ENCODE peak calls at places on chromosomes 13 and 19, in five cellular contexts. G is neural progenitor cell, N is fibroblast of lung, M is iPS DF 6.9, D is heart right ventricle. A is an unnamed sample.

GRCh38 chr13:82740442-82740841 is 1141.8 kb downstream of the SLITRK1 start:
- DNase-seq in G (no peak), D (no peak), N (no peak), M (no peak), A (no peak)

GRCh38 chr13:75635621-75636338 is at the start of gene LMO7:
- DNase-seq in D (peak), G (peak), N (no peak), M (no peak), A (peak)

GRCh38 chr13:113968463-113969310 is 5.2 kb downstream of the C13orf46 start:
- DNase-seq in D (no peak), N (no peak), M (no peak), G (no peak), A (no peak)

GRCh38 chr13:98447881-98448641 is 128.8 kb downstream of the STK24 start:
- DNase-seq in M (no peak), D (peak), G (peak), N (peak), A (peak)

GRCh38 chr19:47437500-47437899 is 18.2 kb upstream of the MEIS3 start:
- DNase-seq in M (no peak), N (no peak), G (peak), D (no peak), A (no peak)

GRCh38 chr19:20964798-20965197 is 41.7 kb downstream of the ZNF85 start:
- DNase-seq in G (no peak), N (no peak), D (no peak), M (peak), A (peak)

GRCh38 chr19:38190061-38190460 is 34.0 kb downstream of the DPF1 start:
- DNase-seq in D (no peak), M (no peak), G (no peak), N (no peak), A (no peak)

GRCh38 chr13:41587490-41587889 is 130.1 kb downstream of the RGCC start:
- DNase-seq in G (peak), M (no peak), D (no peak), N (no peak), A (peak)

GRCh38 chr19:38543807-38544568 is 73.8 kb downstream of the MAP4K1 start:
- DNase-seq in N (peak), D (peak), M (peak), G (no peak), A (peak)

GRCh38 chr13:103273825-103274224 is 207.6 kb upstream of the SLC10A2 start:
- DNase-seq in N (no peak), G (no peak), M (no peak), D (no peak), A (no peak)

GRCh38 chr19:7853760-7854107 is 20.5 kb downstream of the PRR36 start:
- DNase-seq in G (no peak), N (no peak), M (no peak), D (no peak), A (no peak)

GRCh38 chr19:10294368-10294697 is 4.6 kb downstream of the ICAM5 start:
- DNase-seq in N (no peak), M (no peak), G (peak), D (no peak), A (peak)

GRCh38 chr19:13117176-13117771 is 734 bp upstream of the TRMT1 start:
- DNase-seq in N (no peak), M (no peak), G (no peak), D (no peak), A (no peak)

GRCh38 chr13:110965038-110965754 is 50.3 kb upstream of the ANKRD10 start:
- DNase-seq in M (no peak), N (peak), D (no peak), G (no peak), A (no peak)

GRCh38 chr13:86006317-86006716 is 207.1 kb upstream of the SLITRK6 start:
- DNase-seq in M (no peak), D (no peak), G (no peak), N (no peak), A (no peak)

GRCh38 chr13:46126074-46126473 is 21.2 kb upstream of the CPB2 start:
- DNase-seq in M (no peak), D (no peak), G (no peak), N (no peak), A (no peak)

DNA sequence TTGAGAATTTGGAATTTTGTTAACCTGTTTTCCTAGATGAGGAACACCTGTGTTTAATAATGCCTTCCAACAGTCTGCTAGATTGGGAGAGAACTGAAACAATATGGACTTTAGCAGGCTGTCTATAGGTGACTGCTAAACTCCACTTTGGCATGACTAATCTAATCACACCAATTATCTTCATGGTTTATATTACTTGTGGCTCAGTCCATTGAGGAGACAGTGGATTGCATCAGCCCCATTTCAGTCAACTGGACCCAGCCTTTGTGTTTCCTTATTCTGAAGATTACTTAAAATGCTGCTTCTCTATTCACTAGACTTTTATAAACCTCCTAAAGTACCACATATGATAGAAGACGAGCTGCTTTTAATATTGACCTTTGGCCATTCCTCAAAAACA is 295.6 kb downstream of the NDFIP2 start:
- DNase-seq in G (no peak), D (no peak), N (peak), M (no peak), A (no peak)
- H3K27ac ChIP-seq in G (no peak), D (no peak), N (no peak), M (no peak), A (no peak)

DNA sequence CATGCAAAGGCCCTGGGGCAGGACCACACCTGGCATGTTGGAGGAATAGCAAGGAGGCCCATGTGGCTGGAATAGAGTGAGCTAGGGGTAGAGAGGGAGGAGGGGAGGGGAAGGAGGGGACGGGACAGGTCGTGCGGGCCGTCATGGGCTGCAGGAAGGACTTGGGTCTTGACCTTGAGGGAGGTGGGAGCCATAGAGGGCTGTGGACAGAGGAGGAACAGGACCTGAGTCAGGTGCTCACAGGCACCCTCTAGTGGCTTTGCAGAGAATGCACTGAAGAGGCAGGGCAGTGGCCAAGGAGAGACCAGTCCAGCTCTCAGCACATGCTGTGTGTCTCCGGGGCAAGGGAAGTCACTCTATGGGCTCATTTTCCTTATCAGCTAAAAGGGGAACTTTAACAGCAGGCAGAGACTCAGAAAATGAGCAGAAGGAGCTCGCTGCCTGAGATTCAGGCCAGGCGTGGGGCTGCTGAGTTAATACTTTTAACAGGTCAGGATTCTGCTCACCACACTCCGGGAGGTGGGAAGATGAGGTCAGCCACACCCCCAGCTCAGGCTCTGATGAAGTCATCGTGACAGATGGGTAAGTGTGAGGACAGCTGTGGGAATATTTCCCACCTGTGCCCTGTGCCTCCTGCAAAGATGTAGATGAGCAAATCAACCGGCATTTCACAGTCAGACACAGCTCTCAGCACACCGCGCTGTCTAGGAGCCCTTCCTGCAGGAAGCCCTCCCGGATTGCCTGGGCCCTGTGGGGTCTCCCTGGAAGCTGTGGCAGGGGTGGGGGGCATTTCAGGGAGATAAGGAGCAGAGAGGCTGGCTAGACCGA is 6.0 kb upstream of the TNFAIP8L1 start:
- DNase-seq in N (peak), M (peak), G (peak), D (peak), A (peak)
- H3K27ac ChIP-seq in N (no peak), M (no peak), G (no peak), D (no peak), A (no peak)

DNA sequence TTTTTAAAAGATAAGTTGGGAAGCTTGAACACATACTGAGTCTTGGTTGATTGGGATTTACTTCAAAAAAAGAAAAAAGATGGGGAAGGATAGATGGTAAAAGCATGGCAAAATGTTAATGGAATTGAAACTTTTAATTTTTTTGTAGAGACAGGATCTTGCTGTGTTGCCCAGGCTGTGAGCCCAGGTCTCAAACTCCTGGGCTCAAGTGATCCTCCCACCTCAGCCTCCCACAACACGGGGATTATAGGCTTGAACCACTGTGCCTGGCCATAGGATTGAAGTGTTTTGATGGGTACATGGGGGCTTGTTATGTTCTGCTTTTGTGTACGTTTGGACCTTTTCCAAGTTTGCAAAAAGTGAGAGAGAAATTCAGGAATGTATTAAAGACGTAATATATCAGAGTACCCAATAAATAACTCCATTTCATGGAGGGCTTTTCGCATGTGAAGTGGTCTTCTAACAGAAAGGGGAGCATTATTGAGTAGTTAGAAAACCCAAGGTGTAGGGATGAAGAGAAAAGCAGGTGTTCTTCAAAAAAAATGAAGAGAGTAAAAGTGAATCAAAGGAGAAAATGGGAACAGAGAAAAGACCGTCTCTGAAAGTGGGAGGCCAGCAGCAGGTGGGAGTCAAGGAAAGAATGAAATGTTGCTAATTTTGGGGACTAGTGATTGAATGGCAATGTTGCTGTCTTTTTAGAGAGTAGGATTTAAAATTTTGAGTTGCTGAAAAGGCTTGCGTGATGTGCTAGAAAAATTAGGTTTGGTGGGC is 55.2 kb downstream of the GARRE1 start:
- DNase-seq in M (no peak), N (no peak), G (no peak), D (no peak), A (no peak)
- H3K27ac ChIP-seq in M (no peak), N (no peak), G (no peak), D (no peak), A (no peak)

GRCh38 chr19:35348909-35349611 is 1.4 kb downstream of the FFAR1 start:
- DNase-seq in M (no peak), G (peak), D (no peak), N (no peak), A (peak)
- H3K27ac ChIP-seq in M (no peak), G (no peak), D (no peak), N (no peak), A (no peak)

GRCh38 chr19:6216996-6217751 is 62.6 kb downstream of the MLLT1 start:
- DNase-seq in G (peak), N (peak), D (peak), M (peak), A (peak)
- H3K27ac ChIP-seq in G (peak), N (no peak), D (no peak), M (no peak), A (no peak)

GRCh38 chr13:32086366-32086765 is 54.8 kb downstream of the FRY start:
- DNase-seq in M (no peak), D (peak), G (peak), N (peak), A (no peak)

GRCh38 chr13:32092471-32092870 is 60.9 kb downstream of the FRY start:
- DNase-seq in N (no peak), M (no peak), D (no peak), G (no peak), A (no peak)

GRCh38 chr13:32086791-32087441 is 55.3 kb downstream of the FRY start:
- DNase-seq in N (no peak), G (no peak), D (no peak), M (no peak), A (no peak)

DNA sequence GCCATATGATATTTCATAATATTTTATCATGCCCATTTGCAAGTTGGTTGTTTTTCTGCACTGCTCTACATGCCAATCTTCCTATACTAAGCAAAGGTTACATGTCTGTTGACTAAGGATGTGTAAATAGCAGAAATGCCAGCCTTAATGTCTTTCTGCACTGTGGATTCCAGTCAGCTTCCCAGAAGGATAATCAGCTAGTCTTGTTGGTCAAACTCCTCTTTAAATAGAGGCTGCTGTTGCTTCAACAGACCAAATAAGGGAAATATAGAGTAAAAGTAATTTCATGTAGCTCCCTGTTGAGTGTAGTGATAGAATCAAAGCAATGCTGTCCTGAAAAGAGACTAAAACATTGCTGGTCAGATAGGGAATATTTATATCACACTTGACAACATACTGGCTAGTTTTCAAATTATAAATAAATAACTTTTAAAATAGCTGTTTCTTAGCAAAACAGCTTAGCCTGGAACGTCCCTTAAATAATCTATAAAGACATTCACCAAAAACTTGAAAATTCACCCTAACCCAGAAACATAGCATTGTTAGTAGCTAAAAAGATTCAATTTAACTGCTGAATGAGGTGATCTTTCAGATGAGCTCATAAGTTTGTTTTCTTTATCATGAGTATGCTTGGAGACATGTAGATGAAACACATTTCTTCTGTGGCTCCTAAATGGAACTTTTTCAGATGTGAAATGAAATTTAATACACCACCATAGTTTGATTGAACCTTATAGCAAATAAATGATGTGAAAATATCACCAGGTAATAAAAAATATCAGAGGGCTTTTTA is 56.6 kb downstream of the FRY start:
- DNase-seq in M (no peak), N (peak), D (no peak), G (no peak), A (no peak)
- H3K27ac ChIP-seq in M (no peak), N (no peak), D (no peak), G (no peak), A (no peak)

GRCh38 chr19:1568320-1569019 is at the start of gene MEX3D:
- DNase-seq in G (peak), D (peak), M (no peak), N (peak), A (peak)
- H3K27ac ChIP-seq in G (peak), D (peak), M (no peak), N (peak), A (no peak)